ENCODE peak calls at places on chromosomes 5 and 9, in seven cellular contexts. W, A, Q, F, L, I and O are unnamed samples.

GRCh38 chr5:360277-361027 is 38.9 kb downstream of the AHRR start:
- DNase-seq in A (no peak), L (no peak), F (no peak), I (no peak), W (no peak), Q (no peak), O (peak; percentile 76)

GRCh38 chr5:177310757-177311173 is 933 bp downstream of the MXD3 start:
- DNase-seq in Q (no peak), I (no peak), W (no peak), A (no peak), F (peak; percentile 92), L (no peak), O (peak; percentile 66)

GRCh38 chr9:36301227-36301626 is 43.0 kb upstream of the GNE start:
- DNase-seq in L (no peak), Q (no peak), A (no peak), I (no peak), W (no peak), F (no peak), O (no peak)

GRCh38 chr5:51373880-51374523 is 9.2 kb upstream of the ISL1 start:
- DNase-seq in W (no peak), L (no peak), F (no peak), Q (no peak), I (no peak), A (no peak), O (no peak)

GRCh38 chr9:2181794-2182193 is 166.6 kb downstream of the SMARCA2 start:
- DNase-seq in Q (no peak), W (peak; percentile 36), A (peak; percentile 32), I (no peak), L (no peak), F (peak; percentile 51), O (no peak)

GRCh38 chr5:151040211-151040747 is 19.9 kb downstream of the GPX3 start:
- DNase-seq in W (no peak), L (no peak), I (no peak), Q (peak; percentile 28), A (peak; percentile 43), F (no peak), O (no peak)

GRCh38 chr5:77210091-77211012 is at the start of gene PDE8B:
- DNase-seq in W (peak; percentile 47), A (peak; percentile 40), L (no peak), Q (peak; percentile 49), F (no peak), I (peak; percentile 15), O (no peak)

GRCh38 chr5:75466317-75466716 is 45.1 kb downstream of the CERT1 start:
- DNase-seq in A (no peak), Q (no peak), I (no peak), W (no peak), L (no peak), F (no peak), O (no peak)

GRCh38 chr9:7479300-7479699 is 320.3 kb downstream of the DMAC1 start:
- DNase-seq in I (no peak), A (no peak), W (no peak), Q (no peak), F (no peak), L (no peak), O (no peak)

GRCh38 chr5:168192120-168192519 is 99.3 kb upstream of the WWC1 start:
- DNase-seq in W (no peak), I (no peak), A (no peak), L (no peak), Q (no peak), F (no peak), O (no peak)

GRCh38 chr9:134651226-134651905 is 9.8 kb downstream of the COL5A1 start:
- DNase-seq in F (no peak), W (no peak), Q (no peak), I (no peak), A (no peak), L (no peak), O (no peak)

GRCh38 chr5:154196955-154197652 is 6.6 kb downstream of the GALNT10 start:
- DNase-seq in F (peak; percentile 74), W (no peak), L (no peak), Q (no peak), I (peak; percentile 18), A (no peak), O (peak; percentile 42)

GRCh38 chr5:141646026-141646425 is 5.2 kb downstream of the FCHSD1 start:
- DNase-seq in Q (no peak), I (no peak), L (no peak), W (no peak), F (no peak), A (no peak), O (no peak)

GRCh38 chr5:59069438-59070079 is 486.7 kb downstream of the RAB3C start:
- DNase-seq in Q (no peak), A (peak; percentile 88), F (peak; percentile 84), W (no peak), I (no peak), L (no peak), O (no peak)

GRCh38 chr9:119453490-119453911 is 84.3 kb upstream of the BRINP1 start:
- DNase-seq in A (no peak), L (no peak), I (no peak), Q (no peak), F (no peak), W (no peak), O (no peak)